ENCODE peak calls at places on chromosomes 16 and 17, in eight cellular contexts. One of them, this sample, is unnamed.
A peak's percentile ranks its signal among the peaks of the same experiment; 100 is the strongest.

GRCh38 chr17:40097931-40098845 is 2.2 kb downstream of the NR1D1 start:
- DNase-seq in AG04450: no peak
- DNase-seq in aorta: peak; percentile 89
- DNase-seq in small intestine: peak; percentile 99
- DNase-seq in ascending aorta: peak; percentile 89
- DNase-seq in HL-60: peak; percentile 42
- DNase-seq in dorsolateral prefrontal cortex: no peak
- DNase-seq in thoracic aorta: peak; percentile 66
- DNase-seq in this sample: no peak

GRCh38 chr17:62737513-62737912 is 70.6 kb downstream of the MARCHF10 start:
- DNase-seq in AG04450: no peak
- DNase-seq in small intestine: no peak
- DNase-seq in ascending aorta: no peak
- DNase-seq in aorta: no peak
- DNase-seq in HL-60: no peak
- DNase-seq in thoracic aorta: no peak
- DNase-seq in dorsolateral prefrontal cortex: no peak
- DNase-seq in this sample: no peak

GRCh38 chr17:1090454-1091189 is 89.2 kb downstream of the ABR start:
- DNase-seq in aorta: no peak
- DNase-seq in HL-60: no peak
- DNase-seq in AG04450: no peak
- DNase-seq in thoracic aorta: no peak
- DNase-seq in dorsolateral prefrontal cortex: no peak
- DNase-seq in ascending aorta: no peak
- DNase-seq in small intestine: no peak
- DNase-seq in this sample: no peak

GRCh38 chr16:23398987-23399805 is 53.8 kb downstream of the COG7 start:
- DNase-seq in dorsolateral prefrontal cortex: no peak
- DNase-seq in thoracic aorta: no peak
- DNase-seq in HL-60: no peak
- DNase-seq in aorta: peak; percentile 59
- DNase-seq in small intestine: no peak
- DNase-seq in ascending aorta: no peak
- DNase-seq in AG04450: no peak
- DNase-seq in this sample: no peak

GRCh38 chr16:68711421-68712139 is 25.5 kb upstream of the CDH1 start:
- DNase-seq in aorta: no peak
- DNase-seq in dorsolateral prefrontal cortex: no peak
- DNase-seq in ascending aorta: no peak
- DNase-seq in small intestine: no peak
- DNase-seq in thoracic aorta: no peak
- DNase-seq in AG04450: no peak
- DNase-seq in HL-60: peak; percentile 87
- DNase-seq in this sample: no peak

GRCh38 chr17:76080934-76081287 is 1.9 kb downstream of the ZACN start:
- DNase-seq in dorsolateral prefrontal cortex: no peak
- DNase-seq in HL-60: no peak
- DNase-seq in AG04450: no peak
- DNase-seq in ascending aorta: no peak
- DNase-seq in small intestine: no peak
- DNase-seq in thoracic aorta: no peak
- DNase-seq in aorta: no peak
- DNase-seq in this sample: no peak

GRCh38 chr17:59361916-59362810 is 30.7 kb downstream of the YPEL2 start:
- DNase-seq in ascending aorta: no peak
- DNase-seq in thoracic aorta: no peak
- DNase-seq in aorta: no peak
- DNase-seq in small intestine: peak; percentile 46
- DNase-seq in AG04450: peak; percentile 68
- DNase-seq in HL-60: no peak
- DNase-seq in dorsolateral prefrontal cortex: no peak
- DNase-seq in this sample: no peak

GRCh38 chr17:77516902-77517301 is 376.1 kb downstream of the SEC14L1 start:
- DNase-seq in ascending aorta: no peak
- DNase-seq in HL-60: no peak
- DNase-seq in aorta: peak; percentile 23
- DNase-seq in dorsolateral prefrontal cortex: no peak
- DNase-seq in AG04450: no peak
- DNase-seq in thoracic aorta: no peak
- DNase-seq in small intestine: no peak
- DNase-seq in this sample: no peak

GRCh38 chr16:72995151-72995881 is 52.6 kb downstream of the ZFHX3 start:
- DNase-seq in small intestine: no peak
- DNase-seq in AG04450: no peak
- DNase-seq in dorsolateral prefrontal cortex: no peak
- DNase-seq in aorta: no peak
- DNase-seq in HL-60: peak; percentile 34
- DNase-seq in thoracic aorta: no peak
- DNase-seq in ascending aorta: no peak
- DNase-seq in this sample: no peak

GRCh38 chr17:1241904-1242303 is 28.3 kb upstream of the BHLHA9 start:
- DNase-seq in aorta: no peak
- DNase-seq in dorsolateral prefrontal cortex: no peak
- DNase-seq in small intestine: no peak
- DNase-seq in thoracic aorta: no peak
- DNase-seq in HL-60: peak; percentile 40
- DNase-seq in AG04450: no peak
- DNase-seq in ascending aorta: no peak
- DNase-seq in this sample: no peak

GRCh38 chr17:74842599-74843351 is 16.9 kb downstream of the GRIN2C start:
- DNase-seq in ascending aorta: no peak
- DNase-seq in thoracic aorta: no peak
- DNase-seq in HL-60: no peak
- DNase-seq in AG04450: no peak
- DNase-seq in aorta: peak; percentile 92
- DNase-seq in dorsolateral prefrontal cortex: peak; percentile 83
- DNase-seq in small intestine: peak; percentile 55
- DNase-seq in this sample: no peak

GRCh38 chr16:54817432-54817831 is 113.2 kb upstream of the IRX5 start:
- DNase-seq in AG04450: no peak
- DNase-seq in aorta: no peak
- DNase-seq in small intestine: no peak
- DNase-seq in HL-60: no peak
- DNase-seq in ascending aorta: no peak
- DNase-seq in dorsolateral prefrontal cortex: no peak
- DNase-seq in thoracic aorta: no peak
- DNase-seq in this sample: no peak

GRCh38 chr16:63187638-63188037 is 1151.4 kb upstream of the CDH8 start:
- DNase-seq in HL-60: no peak
- DNase-seq in dorsolateral prefrontal cortex: no peak
- DNase-seq in ascending aorta: no peak
- DNase-seq in AG04450: no peak
- DNase-seq in small intestine: no peak
- DNase-seq in thoracic aorta: no peak
- DNase-seq in aorta: no peak
- DNase-seq in this sample: no peak

GRCh38 chr17:4602041-4602440 is 17.7 kb downstream of the SMTNL2 start:
- DNase-seq in thoracic aorta: no peak
- DNase-seq in aorta: no peak
- DNase-seq in dorsolateral prefrontal cortex: no peak
- DNase-seq in AG04450: no peak
- DNase-seq in HL-60: no peak
- DNase-seq in ascending aorta: no peak
- DNase-seq in small intestine: no peak
- DNase-seq in this sample: no peak

GRCh38 chr17:4607261-4607731 is 23.0 kb downstream of the SMTNL2 start:
- DNase-seq in HL-60: no peak
- DNase-seq in dorsolateral prefrontal cortex: no peak
- DNase-seq in aorta: no peak
- DNase-seq in thoracic aorta: no peak
- DNase-seq in AG04450: no peak
- DNase-seq in small intestine: no peak
- DNase-seq in ascending aorta: no peak
- DNase-seq in this sample: no peak

GRCh38 chr17:4605826-4606225 is 21.5 kb downstream of the SMTNL2 start:
- DNase-seq in HL-60: no peak
- DNase-seq in ascending aorta: no peak
- DNase-seq in thoracic aorta: no peak
- DNase-seq in small intestine: peak; percentile 23
- DNase-seq in dorsolateral prefrontal cortex: no peak
- DNase-seq in aorta: no peak
- DNase-seq in AG04450: no peak
- DNase-seq in this sample: no peak

GRCh38 chr17:4601326-4601725 is 17.0 kb downstream of the SMTNL2 start:
- DNase-seq in small intestine: no peak
- DNase-seq in HL-60: no peak
- DNase-seq in thoracic aorta: no peak
- DNase-seq in ascending aorta: no peak
- DNase-seq in AG04450: no peak
- DNase-seq in dorsolateral prefrontal cortex: no peak
- DNase-seq in aorta: no peak
- DNase-seq in this sample: no peak

DNA sequence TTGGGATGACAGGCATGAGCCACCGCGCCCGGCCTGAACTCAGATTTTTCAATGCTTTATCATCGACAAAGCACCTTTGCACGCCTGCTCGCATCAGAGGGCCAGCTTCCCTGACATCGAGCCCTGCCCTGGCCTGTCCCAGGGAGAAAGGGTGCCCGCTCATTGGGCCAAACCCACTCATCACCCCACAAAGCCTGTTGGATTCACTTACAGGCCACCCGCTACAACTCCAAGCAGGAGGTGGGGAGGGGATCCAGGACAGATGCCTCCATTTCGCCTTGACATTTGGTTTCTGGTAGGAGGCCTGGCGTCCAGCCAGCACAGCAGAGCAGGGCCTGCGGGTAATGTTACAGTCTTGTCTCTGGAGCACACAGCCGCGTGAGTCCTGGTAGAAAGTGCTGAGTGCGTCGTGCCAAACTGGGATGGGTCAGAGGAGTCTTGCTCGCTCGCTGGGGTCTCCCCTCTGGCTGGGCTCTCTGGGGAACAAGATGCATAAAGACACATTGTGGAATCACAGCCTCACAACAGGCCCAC is 19.8 kb downstream of the SMTNL2 start:
- DNase-seq in AG04450: no peak
- DNase-seq in HL-60: no peak
- DNase-seq in dorsolateral prefrontal cortex: no peak
- DNase-seq in small intestine: no peak
- DNase-seq in aorta: no peak
- DNase-seq in thoracic aorta: no peak
- DNase-seq in ascending aorta: no peak
- DNase-seq in this sample: no peak
- H3K4me3 ChIP-seq in AG04450: no peak overlapping the region
- H3K4me3 ChIP-seq in HL-60: no peak overlapping the region
- H3K4me3 ChIP-seq in dorsolateral prefrontal cortex: no peak overlapping the region
- H3K4me3 ChIP-seq in small intestine: no peak overlapping the region
- H3K4me3 ChIP-seq in aorta: no peak overlapping the region
- H3K4me3 ChIP-seq in thoracic aorta: no peak overlapping the region
- H3K4me3 ChIP-seq in ascending aorta: no peak overlapping the region
- H3K4me3 ChIP-seq in this sample: no peak overlapping the region

DNA sequence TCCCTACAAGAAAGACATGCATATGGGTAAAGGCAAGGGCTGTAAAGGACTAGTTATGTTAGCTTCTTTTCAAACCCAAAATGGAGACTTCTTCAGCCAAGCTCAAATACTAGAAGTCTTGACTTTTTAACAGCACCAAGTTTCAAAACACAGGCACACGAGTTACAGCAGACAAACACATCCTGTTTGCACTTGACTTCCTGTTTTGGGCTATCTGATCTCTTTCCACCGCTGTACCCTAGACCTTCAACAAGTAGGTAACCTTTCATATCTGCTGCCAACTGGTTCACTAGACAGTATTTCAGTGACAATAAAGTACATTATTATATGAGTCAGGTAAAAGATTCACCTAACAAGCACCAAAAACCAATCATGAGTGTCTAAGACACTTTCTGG is 12.3 kb downstream of the RFFL start:
- DNase-seq in HL-60: peak; percentile 86
- DNase-seq in dorsolateral prefrontal cortex: no peak
- DNase-seq in AG04450: no peak
- DNase-seq in thoracic aorta: no peak
- DNase-seq in aorta: no peak
- DNase-seq in ascending aorta: no peak
- DNase-seq in small intestine: peak; percentile 77
- DNase-seq in this sample: no peak
- H3K27ac ChIP-seq in HL-60: peak overlapping the region; percentile 87
- H3K27ac ChIP-seq in dorsolateral prefrontal cortex: peak overlapping the region; percentile 70
- H3K27ac ChIP-seq in AG04450: no peak overlapping the region
- H3K27ac ChIP-seq in thoracic aorta: peak overlapping the region; percentile 4
- H3K27ac ChIP-seq in aorta: no peak overlapping the region
- H3K27ac ChIP-seq in ascending aorta: peak overlapping the region; percentile 52
- H3K27ac ChIP-seq in small intestine: peak overlapping the region; percentile 80
- H3K27ac ChIP-seq in this sample: peak overlapping the region; percentile 63

DNA sequence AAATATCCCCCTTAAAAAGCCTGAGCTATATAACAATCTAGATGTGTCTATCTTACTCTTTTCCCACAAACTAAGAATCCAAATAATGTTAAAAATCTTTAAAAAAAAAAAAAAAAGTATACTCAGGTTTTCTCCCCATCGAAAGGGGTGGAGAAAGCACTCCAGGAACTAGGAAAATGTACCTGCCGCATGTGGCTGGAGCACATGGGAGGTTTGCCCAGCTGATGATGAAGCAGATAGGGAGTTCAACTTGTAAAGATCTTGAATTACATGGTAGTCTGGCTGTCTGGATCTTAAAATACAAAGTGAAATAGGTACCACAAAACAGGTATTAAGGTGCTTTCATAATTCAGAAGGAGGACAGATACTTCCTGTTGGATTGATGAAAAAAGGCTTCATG is 8.8 kb upstream of the SLFN14 start:
- DNase-seq in aorta: no peak
- DNase-seq in dorsolateral prefrontal cortex: no peak
- DNase-seq in small intestine: no peak
- DNase-seq in HL-60: no peak
- DNase-seq in ascending aorta: no peak
- DNase-seq in AG04450: no peak
- DNase-seq in thoracic aorta: no peak
- DNase-seq in this sample: no peak
- H3K4me3 ChIP-seq in aorta: no peak overlapping the region
- H3K4me3 ChIP-seq in dorsolateral prefrontal cortex: no peak overlapping the region
- H3K4me3 ChIP-seq in small intestine: peak overlapping the region; percentile 64
- H3K4me3 ChIP-seq in HL-60: no peak overlapping the region
- H3K4me3 ChIP-seq in ascending aorta: peak overlapping the region; percentile 80
- H3K4me3 ChIP-seq in AG04450: no peak overlapping the region
- H3K4me3 ChIP-seq in thoracic aorta: no peak overlapping the region
- H3K4me3 ChIP-seq in this sample: no peak overlapping the region

GRCh38 chr17:4520881-4521600 is 22.4 kb downstream of the SPNS2 start:
- DNase-seq in thoracic aorta: no peak
- DNase-seq in aorta: no peak
- DNase-seq in ascending aorta: no peak
- DNase-seq in AG04450: no peak
- DNase-seq in small intestine: no peak
- DNase-seq in HL-60: no peak
- DNase-seq in dorsolateral prefrontal cortex: no peak
- DNase-seq in this sample: no peak

GRCh38 chr17:4518901-4519300 is 20.2 kb downstream of the SPNS2 start:
- DNase-seq in HL-60: no peak
- DNase-seq in AG04450: no peak
- DNase-seq in ascending aorta: no peak
- DNase-seq in aorta: no peak
- DNase-seq in thoracic aorta: no peak
- DNase-seq in small intestine: no peak
- DNase-seq in dorsolateral prefrontal cortex: no peak
- DNase-seq in this sample: no peak

GRCh38 chr17:4522661-4523060 is 24.0 kb downstream of the SPNS2 start:
- DNase-seq in thoracic aorta: no peak
- DNase-seq in AG04450: no peak
- DNase-seq in HL-60: no peak
- DNase-seq in dorsolateral prefrontal cortex: no peak
- DNase-seq in aorta: no peak
- DNase-seq in ascending aorta: no peak
- DNase-seq in small intestine: no peak
- DNase-seq in this sample: no peak

GRCh38 chr17:4519361-4519788 is 20.7 kb downstream of the SPNS2 start:
- DNase-seq in AG04450: no peak
- DNase-seq in ascending aorta: no peak
- DNase-seq in HL-60: no peak
- DNase-seq in aorta: no peak
- DNase-seq in small intestine: no peak
- DNase-seq in thoracic aorta: no peak
- DNase-seq in dorsolateral prefrontal cortex: no peak
- DNase-seq in this sample: no peak

GRCh38 chr17:4520060-4520880 is 21.6 kb downstream of the SPNS2 start:
- DNase-seq in small intestine: no peak
- DNase-seq in thoracic aorta: no peak
- DNase-seq in dorsolateral prefrontal cortex: no peak
- DNase-seq in ascending aorta: no peak
- DNase-seq in HL-60: no peak
- DNase-seq in AG04450: no peak
- DNase-seq in aorta: no peak
- DNase-seq in this sample: no peak
- H3K27ac ChIP-seq in small intestine: no peak overlapping the region
- H3K27ac ChIP-seq in thoracic aorta: peak overlapping the region; percentile 11
- H3K27ac ChIP-seq in dorsolateral prefrontal cortex: peak overlapping the region; percentile 87
- H3K27ac ChIP-seq in ascending aorta: peak overlapping the region; percentile 86
- H3K27ac ChIP-seq in HL-60: no peak overlapping the region
- H3K27ac ChIP-seq in AG04450: no peak overlapping the region
- H3K27ac ChIP-seq in aorta: no peak overlapping the region
- H3K27ac ChIP-seq in this sample: peak overlapping the region; percentile 66